ENCODE peak calls at places on chromosome 1, in five cellular contexts. A is fibroblast of lung, W is IMR-90, S is pancreas, K is H9. Q is an unnamed sample.

GRCh38 chr1:92473781-92474495 is 12.8 kb downstream of the GFI1 start:
- DNase-seq in S (no peak), A (no peak), W (no peak), K (no peak), Q (no peak)

GRCh38 chr1:67590329-67590728 is 94.7 kb upstream of the GADD45A start:
- DNase-seq in W (peak; percentile 45), S (no peak), K (no peak), A (peak; percentile 31), Q (no peak)

GRCh38 chr1:57017717-57018116 is 51.9 kb upstream of the C8B start:
- DNase-seq in A (no peak), K (peak; percentile 50), W (no peak), S (no peak), Q (no peak)

GRCh38 chr1:67561704-67562113 is 123.3 kb upstream of the GADD45A start:
- DNase-seq in W (peak; percentile 85), S (peak; percentile 100), A (peak; percentile 84), K (peak; percentile 91), Q (peak; percentile 55)

GRCh38 chr1:154325583-154326545 is 539 bp downstream of the ATP8B2 start:
- DNase-seq in K (peak; percentile 91), W (peak; percentile 89), A (peak; percentile 89), S (peak; percentile 73), Q (peak; percentile 58)

GRCh38 chr1:111402083-111402482 is 25.5 kb downstream of the OVGP1 start:
- DNase-seq in S (no peak), K (no peak), A (no peak), W (no peak), Q (no peak)

GRCh38 chr1:67138813-67139539 is 4.2 kb upstream of the C1orf141 start:
- DNase-seq in W (no peak), A (no peak), K (no peak), S (no peak), Q (no peak)

GRCh38 chr1:79012500-79012899 is 6.0 kb upstream of the ADGRL4 start:
- DNase-seq in S (no peak), K (no peak), A (no peak), W (no peak), Q (no peak)

GRCh38 chr1:75085931-75086330 is 48.3 kb upstream of the LHX8 start:
- DNase-seq in A (no peak), S (no peak), K (no peak), W (no peak), Q (no peak)

GRCh38 chr1:31572323-31573104 is 3.8 kb upstream of the TINAGL1 start:
- DNase-seq in S (no peak), K (no peak), W (peak; percentile 50), A (peak; percentile 42), Q (no peak)

GRCh38 chr1:172845371-172845770 is 186.5 kb downstream of the FASLG start:
- DNase-seq in A (no peak), K (no peak), S (no peak), W (peak; percentile 20), Q (no peak)

GRCh38 chr1:234541281-234541975 is 62.4 kb upstream of the TARBP1 start:
- DNase-seq in A (peak; percentile 53), K (no peak), W (peak; percentile 62), S (no peak), Q (no peak)

GRCh38 chr1:214031267-214031650 is 43.5 kb downstream of the PROX1 start:
- DNase-seq in A (no peak), K (peak; percentile 73), S (no peak), W (no peak), Q (no peak)

GRCh38 chr1:53334781-53335180 is 6.9 kb upstream of the LRP8 start:
- DNase-seq in W (no peak), A (no peak), K (peak; percentile 10), S (no peak), Q (no peak)

GRCh38 chr1:8523641-8524206 is 205.8 kb downstream of the SLC45A1 start:
- DNase-seq in K (no peak), S (no peak), A (no peak), W (no peak), Q (no peak)

GRCh38 chr1:29197590-29197924 is 15.9 kb upstream of the SRSF4 start:
- DNase-seq in A (peak; percentile 53), W (peak; percentile 62), K (peak; percentile 72), S (no peak), Q (no peak)

GRCh38 chr1:91283421-91283726 is 121.3 kb downstream of the HFM1 start:
- DNase-seq in W (no peak), A (no peak), S (no peak), K (no peak), Q (no peak)

GRCh38 chr1:156675715-156676311 is 1.4 kb downstream of the NES start:
- DNase-seq in S (no peak), K (peak; percentile 62), W (peak; percentile 39), A (no peak), Q (no peak)

GRCh38 chr1:185373813-185374524 is 56.9 kb upstream of the IVNS1ABP start:
- DNase-seq in W (peak; percentile 36), S (no peak), K (no peak), A (peak; percentile 14), Q (no peak)

GRCh38 chr1:154860154-154860870 is 9.8 kb downstream of the KCNN3 start:
- DNase-seq in W (no peak), K (no peak), A (no peak), S (no peak), Q (no peak)

GRCh38 chr1:14516974-14517812 is 81.3 kb upstream of the KAZN start:
- DNase-seq in K (no peak), W (peak; percentile 92), S (no peak), A (peak; percentile 84), Q (no peak)

GRCh38 chr1:152886090-152886489 is 8.0 kb downstream of the SMCP start:
- DNase-seq in W (no peak), K (no peak), A (peak; percentile 22), S (no peak), Q (no peak)

GRCh38 chr1:89089962-89090361 is 25.0 kb upstream of the GBP1 start:
- DNase-seq in K (no peak), A (no peak), S (no peak), W (no peak), Q (no peak)

GRCh38 chr1:62159940-62160348 is 34.7 kb upstream of the L1TD1 start:
- DNase-seq in S (no peak), W (no peak), A (no peak), K (no peak), Q (no peak)

GRCh38 chr1:100746542-100746932 is 27.0 kb downstream of the VCAM1 start:
- DNase-seq in W (no peak), K (no peak), A (no peak), S (no peak), Q (no peak)

GRCh38 chr1:242691603-242691945 is 167.1 kb upstream of the PLD5 start:
- DNase-seq in S (no peak), K (no peak), A (no peak), W (no peak), Q (peak; percentile 83)

GRCh38 chr1:17516303-17517214 is 22.9 kb upstream of the ARHGEF10L start:
- DNase-seq in S (no peak), W (no peak), A (no peak), K (no peak), Q (no peak)

GRCh38 chr1:203089651-203090045 is 3.8 kb upstream of the MYOG start:
- DNase-seq in K (peak; percentile 33), W (no peak), S (no peak), A (no peak), Q (no peak)

GRCh38 chr1:183652107-183652506 is 1.0 kb downstream of the APOBEC4 start:
- DNase-seq in W (no peak), A (no peak), S (no peak), K (no peak), Q (no peak)

GRCh38 chr1:14298806-14299205 is 299.7 kb upstream of the KAZN start:
- DNase-seq in W (no peak), A (no peak), K (no peak), S (no peak), Q (no peak)

GRCh38 chr1:170461362-170461761 is 70.6 kb upstream of the GORAB start:
- DNase-seq in W (peak; percentile 30), K (no peak), A (peak; percentile 54), S (no peak), Q (no peak)

GRCh38 chr1:4960336-4960735 is 305.9 kb downstream of the AJAP1 start:
- DNase-seq in A (no peak), K (no peak), W (no peak), S (no peak), Q (no peak)

GRCh38 chr1:70295737-70296136 is 58.8 kb downstream of the ANKRD13C start:
- DNase-seq in K (no peak), W (no peak), A (no peak), S (no peak), Q (no peak)

GRCh38 chr1:225626698-225627097 is 26.2 kb downstream of the ENAH start:
- DNase-seq in A (peak; percentile 69), S (no peak), W (peak; percentile 83), K (no peak), Q (no peak)

GRCh38 chr1:4411862-4412261 is 242.5 kb upstream of the AJAP1 start:
- DNase-seq in W (no peak), A (no peak), S (no peak), K (no peak), Q (no peak)

GRCh38 chr1:61318319-61319125 is 236.2 kb downstream of the NFIA start:
- DNase-seq in S (no peak), W (peak; percentile 59), K (no peak), A (peak; percentile 94), Q (no peak)

GRCh38 chr1:54409156-54410142 is 3.3 kb upstream of the SSBP3 start:
- DNase-seq in W (no peak), K (no peak), A (no peak), S (no peak), Q (no peak)

GRCh38 chr1:44024903-44025525 is 6.2 kb downstream of the SLC6A9 start:
- DNase-seq in A (no peak), K (no peak), S (no peak), W (no peak), Q (no peak)
- H3K27ac ChIP-seq in A (no peak overlapping the region), K (no peak overlapping the region), S (no peak overlapping the region), W (no peak overlapping the region), Q (no peak overlapping the region)

DNA sequence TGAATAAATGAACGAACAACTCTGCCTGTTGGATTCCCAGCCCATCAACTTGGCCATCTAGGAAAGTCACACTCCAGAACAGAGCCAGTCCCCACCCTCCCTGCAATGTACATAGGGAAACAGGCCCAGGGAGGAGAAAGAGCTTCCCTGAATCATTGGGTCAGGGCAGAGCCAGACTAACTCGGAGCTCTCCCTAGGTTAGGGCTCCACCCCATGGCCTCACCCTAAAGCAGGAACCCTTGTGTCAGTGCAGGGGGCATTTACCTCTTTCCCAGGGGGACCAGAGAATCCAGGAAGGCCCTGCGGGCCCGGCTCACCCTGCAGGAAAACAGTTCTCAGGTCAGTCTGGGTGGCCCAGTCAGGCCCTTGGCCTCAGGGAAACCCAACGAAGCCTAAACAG is 11.6 kb downstream of the COL9A2 start:
- DNase-seq in A (no peak), K (peak; percentile 44), W (no peak), S (no peak), Q (no peak)
- TF ChIP-seq CTCF in A (peak; percentile 5), K (peak; percentile 34), W (peak; percentile 29), S (no peak), Q (no peak)

GRCh38 chr1:117622726-117623125 is 16.9 kb downstream of the TENT5C start:
- DNase-seq in W (no peak), A (no peak), S (no peak), K (no peak), Q (no peak)
- H3K27ac ChIP-seq in W (no peak overlapping the region), A (no peak overlapping the region), S (no peak overlapping the region), K (no peak overlapping the region), Q (no peak overlapping the region)

DNA sequence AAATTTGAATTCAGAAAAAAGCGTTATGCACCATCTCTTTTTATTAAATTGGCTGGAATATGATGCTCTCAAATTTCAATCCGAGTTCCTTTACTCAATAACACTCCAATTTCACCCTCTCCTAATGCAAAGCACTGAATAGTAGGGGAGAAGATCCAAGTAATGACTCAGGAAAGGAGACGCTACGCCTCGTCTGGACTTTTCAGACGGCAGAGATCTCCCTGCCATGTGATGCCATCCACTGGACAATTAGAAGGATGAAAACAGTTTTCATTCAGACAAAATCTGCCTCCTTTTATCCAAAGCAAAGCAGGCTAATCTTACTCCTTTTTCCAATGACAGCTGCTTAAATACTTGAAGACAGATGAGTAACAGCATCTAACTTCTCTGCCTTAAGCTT is 242.4 kb upstream of the GREM2 start:
- DNase-seq in W (peak; percentile 21), A (no peak), S (no peak), K (no peak), Q (no peak)
- TF ChIP-seq CTCF in W (peak; percentile 17), A (no peak), S (no peak), K (no peak), Q (no peak)